ENCODE peak calls at places on chromosomes 12 and 14, in five cellular contexts. Y, S, T, A and C are unnamed samples.

GRCh38 chr12:109130297-109130696 is 13.9 kb downstream of the ACACB start:
- DNase-seq in A (no peak), T (no peak), Y (no peak), S (no peak), C (no peak)

GRCh38 chr14:58078471-58078870 is 73.5 kb downstream of the ARMH4 start:
- DNase-seq in Y (no peak), A (no peak), T (no peak), S (no peak), C (no peak)

GRCh38 chr14:101480747-101481530 is 80.4 kb upstream of the DIO3 start:
- DNase-seq in Y (peak; percentile 8), A (no peak), T (no peak), S (peak; percentile 33), C (no peak)

GRCh38 chr12:109832534-109833306 is 478 bp downstream of the TRPV4 start:
- DNase-seq in A (no peak), S (no peak), Y (no peak), T (no peak), C (no peak)

GRCh38 chr12:127485528-127485927 is 781.4 kb upstream of the TMEM132C start:
- DNase-seq in S (peak; percentile 91), Y (no peak), A (no peak), T (peak; percentile 62), C (no peak)

GRCh38 chr14:69226736-69227135 is 33.2 kb upstream of the GALNT16 start:
- DNase-seq in A (no peak), T (no peak), Y (no peak), S (no peak), C (no peak)

GRCh38 chr12:32981139-32981538 is 84.6 kb upstream of the PKP2 start:
- DNase-seq in S (no peak), Y (no peak), T (no peak), A (no peak), C (no peak)

GRCh38 chr14:100944052-100944451 is 40.5 kb upstream of the RTL1 start:
- DNase-seq in Y (no peak), T (no peak), A (no peak), S (no peak), C (no peak)

GRCh38 chr12:92393504-92393903 is 247.9 kb upstream of the BTG1 start:
- DNase-seq in Y (no peak), T (peak; percentile 71), A (no peak), S (no peak), C (no peak)

GRCh38 chr14:106286697-106287290 is 760.4 kb downstream of the TMEM121 start:
- DNase-seq in Y (no peak), T (peak; percentile 15), A (peak; percentile 37), S (no peak), C (peak; percentile 55)

GRCh38 chr12:105426766-105427165 is 96.3 kb downstream of the C12orf75 start:
- DNase-seq in T (no peak), A (no peak), S (no peak), Y (no peak), C (no peak)
- TF ChIP-seq CTCF in T (no peak), A (no peak), S (no peak), Y (no peak), C (no peak)

GRCh38 chr12:78120866-78121590 is 290.3 kb downstream of the NAV3 start:
- DNase-seq in A (no peak), T (no peak), Y (no peak), S (peak; percentile 49), C (no peak)
- TF ChIP-seq CTCF in A (peak; percentile 6), T (no peak), Y (peak; percentile 30), S (peak; percentile 25), C (peak; percentile 11)

DNA sequence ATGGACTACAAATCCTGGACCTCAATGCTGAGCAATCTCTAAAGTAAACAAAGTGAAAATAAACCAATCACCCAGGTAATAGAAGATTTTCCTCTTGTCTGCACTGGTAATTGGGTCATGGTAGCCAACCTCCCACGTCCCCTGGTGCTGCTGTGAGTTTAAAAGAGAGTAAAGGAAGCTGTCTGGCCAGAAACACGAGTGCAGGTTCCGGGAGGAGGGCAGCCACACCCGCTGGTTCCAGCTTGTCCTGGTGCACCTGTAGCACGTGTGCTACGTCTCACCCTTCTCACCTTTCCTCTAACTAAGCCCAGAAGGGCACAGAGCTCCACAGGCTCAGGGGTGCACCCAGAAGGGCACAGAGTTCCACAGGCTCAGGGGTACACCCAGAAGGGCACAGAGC is 5.4 kb downstream of the CRACR2A start:
- DNase-seq in A (no peak), S (no peak), T (peak; percentile 47), Y (no peak), C (no peak)
- TF ChIP-seq CTCF in A (no peak), S (no peak), T (no peak), Y (no peak), C (no peak)

GRCh38 chr12:121823727-121824115 is 19.9 kb downstream of the SETD1B start:
- DNase-seq in T (no peak), S (no peak), Y (no peak), A (no peak), C (no peak)

GRCh38 chr12:121820056-121820455 is 16.2 kb downstream of the SETD1B start:
- DNase-seq in S (no peak), T (no peak), A (no peak), Y (no peak), C (no peak)

GRCh38 chr12:121825041-121825523 is 21.3 kb downstream of the SETD1B start:
- DNase-seq in A (no peak), T (no peak), Y (no peak), S (no peak), C (no peak)

GRCh38 chr12:121822393-121823100 is 18.7 kb downstream of the SETD1B start:
- DNase-seq in S (no peak), T (no peak), Y (peak; percentile 16), A (no peak), C (no peak)

GRCh38 chr12:121823101-121823726 is 19.4 kb downstream of the SETD1B start:
- DNase-seq in A (no peak), T (no peak), S (no peak), Y (peak; percentile 19), C (no peak)
- TF ChIP-seq CTCF in A (no peak), T (no peak), S (peak; percentile 26), Y (no peak), C (no peak)

DNA sequence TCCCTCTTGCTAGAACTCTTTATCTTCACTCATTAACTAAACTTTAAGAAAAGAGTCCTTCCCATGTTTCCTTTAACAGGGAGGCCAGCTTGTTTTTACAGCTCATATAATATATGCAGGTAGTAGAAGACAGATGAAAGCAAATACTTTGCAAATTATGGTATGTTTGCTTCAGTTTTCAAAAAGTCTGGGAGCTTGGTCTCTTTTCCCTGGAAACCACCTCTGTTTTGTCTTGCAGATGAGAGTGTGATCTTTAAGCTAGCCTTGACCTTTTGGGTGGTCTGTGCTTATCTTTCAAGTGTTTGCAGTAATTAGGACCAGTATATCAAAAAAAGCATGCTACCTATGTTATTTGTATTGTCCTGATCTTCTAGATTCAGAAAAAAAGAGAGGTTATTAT is 62.7 kb downstream of the ERC1 start:
- DNase-seq in A (no peak), T (no peak), Y (no peak), S (no peak), C (no peak)
- TF ChIP-seq CTCF in A (no peak), T (no peak), Y (no peak), S (no peak), C (no peak)

DNA sequence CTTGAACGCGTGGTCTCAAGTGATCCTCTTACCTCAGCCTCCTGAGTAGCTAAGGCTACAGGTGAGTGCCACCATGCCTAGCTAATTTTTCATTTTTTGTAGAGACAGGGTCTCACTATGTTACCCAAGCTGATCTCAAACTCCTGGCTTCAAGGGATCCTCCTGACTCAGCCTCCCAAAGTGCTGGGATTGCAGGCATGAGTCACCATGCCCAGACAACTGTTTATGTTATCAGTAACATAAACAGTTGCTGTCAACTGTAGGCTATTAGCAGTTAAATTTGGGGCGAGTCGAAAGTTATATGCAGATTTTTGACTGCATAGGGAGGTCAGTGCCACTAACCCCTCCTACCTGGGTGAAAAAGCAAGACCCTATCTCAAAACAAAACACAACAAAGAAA is 26.2 kb upstream of the LRRK2 start:
- DNase-seq in Y (no peak), T (no peak), S (no peak), A (no peak), C (no peak)
- TF ChIP-seq CTCF in Y (no peak), T (no peak), S (no peak), A (no peak), C (no peak)

DNA sequence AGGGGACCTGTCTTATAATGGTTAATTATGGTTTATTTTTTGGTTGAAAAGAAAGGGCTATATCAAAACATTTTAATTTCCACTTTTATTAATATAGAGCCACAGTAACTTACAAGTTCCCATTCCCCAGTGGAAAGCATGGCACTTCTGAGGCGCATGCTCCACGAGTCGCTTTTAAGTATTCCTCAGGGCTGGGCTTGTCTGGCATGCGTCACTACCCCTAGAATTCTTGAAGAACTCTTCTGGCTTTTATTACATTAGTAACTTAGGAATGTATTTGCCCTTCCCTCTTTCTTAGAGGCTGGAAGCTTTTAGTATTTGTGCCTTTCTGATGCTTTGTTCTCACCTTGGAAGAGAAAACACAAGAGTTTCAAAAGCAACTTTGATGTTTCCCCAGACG is 81.1 kb downstream of the ESR2 start:
- DNase-seq in S (no peak), A (no peak), T (no peak), Y (no peak), C (no peak)
- TF ChIP-seq CTCF in S (no peak), A (no peak), T (no peak), Y (no peak), C (no peak)